ENCODE peak calls at places on chromosomes 13 and 19, in five cellular contexts. P is AG04450; K is activated naive CD4-positive, alpha-beta T cell treated with anti-CD3 and anti-CD28 coated beads, Interleukin-2, amount 10 ng/mL, durations not matched to agents 7 days and 5 days; R is GOT3; B is tibial artery. D is an unnamed sample.

GRCh38 chr13:91809161-91809560 is 410.7 kb downstream of the GPC5 start:
- DNase-seq in P (no peak), K (no peak), R (no peak), B (no peak), D (no peak)

GRCh38 chr19:45403781-45404556 is 900 bp downstream of the PPP1R13L start:
- DNase-seq in P (no peak), K (peak; percentile 88), R (no peak), B (peak; percentile 45), D (no peak)

GRCh38 chr13:110812869-110813645 is 99.6 kb downstream of the ING1 start:
- DNase-seq in P (no peak), K (no peak), R (no peak), B (no peak), D (no peak)

GRCh38 chr13:61094865-61095264 is 320.8 kb downstream of the PCDH20 start:
- DNase-seq in P (no peak), K (no peak), R (no peak), B (no peak), D (no peak)

GRCh38 chr13:110154370-110155031 is 152.5 kb downstream of the COL4A1 start:
- DNase-seq in P (no peak), K (no peak), R (no peak), B (no peak), D (no peak)

GRCh38 chr13:24036115-24036514 is 124.4 kb upstream of the SPATA13 start:
- DNase-seq in P (no peak), K (no peak), R (no peak), B (no peak), D (no peak)

GRCh38 chr13:40657307-40657706 is 9.1 kb downstream of the FOXO1 start:
- DNase-seq in P (no peak), K (no peak), R (no peak), B (no peak), D (no peak)

GRCh38 chr13:87671031-87671823 is at the start of gene SLITRK5:
- DNase-seq in P (no peak), K (peak; percentile 59), R (peak; percentile 9), B (peak; percentile 64), D (no peak)

GRCh38 chr19:3266792-3267469 is 42.5 kb downstream of the CELF5 start:
- DNase-seq in P (no peak), K (no peak), R (no peak), B (no peak), D (no peak)

GRCh38 chr19:55305491-55305890 is 19.6 kb downstream of the TMEM150B start:
- DNase-seq in P (no peak), K (peak; percentile 71), R (no peak), B (peak; percentile 42), D (no peak)

GRCh38 chr19:4206818-4207484 is 22.4 kb upstream of the EBI3 start:
- DNase-seq in P (no peak), K (no peak), R (no peak), B (no peak), D (no peak)

GRCh38 chr19:5703819-5704818 is 14.0 kb downstream of the RPL36 start:
- DNase-seq in P (no peak), K (no peak), R (no peak), B (no peak), D (no peak)

GRCh38 chr13:94860981-94861407 is 148.6 kb upstream of the SOX21 start:
- DNase-seq in P (no peak), K (no peak), R (no peak), B (peak; percentile 44), D (no peak)

GRCh38 chr13:110339263-110339662 is 32.2 kb downstream of the COL4A2 start:
- DNase-seq in P (no peak), K (no peak), R (no peak), B (no peak), D (no peak)

GRCh38 chr13:28329395-28330158 is 165.4 kb downstream of the FLT1 start:
- DNase-seq in P (peak; percentile 78), K (no peak), R (no peak), B (no peak), D (no peak)

GRCh38 chr13:60944863-60945262 is 470.8 kb downstream of the PCDH20 start:
- DNase-seq in P (no peak), K (no peak), R (no peak), B (no peak), D (no peak)

GRCh38 chr13:72666391-72666790 is 61.0 kb downstream of the MZT1 start:
- DNase-seq in P (no peak), K (no peak), R (no peak), B (no peak), D (no peak)

GRCh38 chr13:45142440-45143345 is 22.4 kb downstream of the GTF2F2 start:
- DNase-seq in P (no peak), K (no peak), R (no peak), B (no peak), D (no peak)

GRCh38 chr13:39379667-39380655 is 223.0 kb downstream of the LHFPL6 start:
- DNase-seq in P (no peak), K (no peak), R (no peak), B (no peak), D (no peak)

GRCh38 chr19:38682872-38683392 is 35.5 kb downstream of the ACTN4 start:
- DNase-seq in P (no peak), K (no peak), R (no peak), B (no peak), D (no peak)

GRCh38 chr13:43220873-43221578 is 197.6 kb downstream of the DNAJC15 start:
- DNase-seq in P (no peak), K (no peak), R (no peak), B (no peak), D (no peak)

GRCh38 chr19:995051-995827 is 5.0 kb upstream of the GRIN3B start:
- DNase-seq in P (no peak), K (no peak), R (no peak), B (no peak), D (no peak)

GRCh38 chr19:2424686-2425621 is 2.4 kb downstream of the TIMM13 start:
- DNase-seq in P (peak; percentile 33), K (no peak), R (no peak), B (no peak), D (no peak)

D was measured in DMS 273 treated with DMSO at 0.1 percent for 48 hours.